ENCODE peak calls at places on chromosome 3, in ten cellular contexts. Z is stimulated activated CD4-positive, alpha-beta T cell treated with anti-CD3 and anti-CD28 coated beads, Interleukin-1b, Interleukin-23, amount 100 ng/mL, for 1 hour; M is T-helper 2 cell; C is activated naive CD8-positive, alpha-beta T cell treated with anti-CD3 and anti-CD28 coated beads, Interleukin-2, amount 50 U/mL, for 24 hours; T is NCI-H1048; A is left colon; L is upper lobe of right lung; B is smooth muscle cell of the brain vasculature; E is sciatic nerve; O is H9. H is an unnamed sample.

GRCh38 chr3:158470944-158471638 is 99.9 kb upstream of the MLF1 start:
- DNase-seq in Z (no peak), M (no peak), C (no peak), T (no peak), A (no peak), L (no peak), B (no peak), E (no peak), O (no peak), H (no peak)

GRCh38 chr3:149442845-149443544 is 31.5 kb upstream of the TM4SF4 start:
- DNase-seq in Z (no peak), M (no peak), C (no peak), T (no peak), A (no peak), L (no peak), B (no peak), E (no peak), O (no peak), H (no peak)

GRCh38 chr3:136862611-136862951 is 573 bp downstream of the NCK1 start:
- DNase-seq in Z (no peak), M (peak), C (peak), T (peak), A (peak), L (peak), B (no peak), E (peak), O (peak), H (peak)

GRCh38 chr3:194489736-194490612 is 3.2 kb upstream of the ATP13A3 start:
- DNase-seq in Z (no peak), M (peak), C (peak), T (no peak), A (no peak), L (no peak), B (no peak), E (no peak), O (no peak), H (peak)

GRCh38 chr3:102374863-102375637 is 59.8 kb upstream of the ZPLD1 start:
- DNase-seq in Z (no peak), M (peak), C (no peak), T (no peak), A (no peak), L (no peak), B (no peak), E (no peak), O (no peak), H (no peak)

GRCh38 chr3:107962946-107963345 is 127.9 kb downstream of the CD47 start:
- DNase-seq in Z (no peak), M (no peak), C (no peak), T (no peak), A (no peak), L (no peak), B (no peak), E (no peak), O (no peak), H (no peak)

GRCh38 chr3:188712257-188712924 is 459.4 kb upstream of the TPRG1 start:
- DNase-seq in Z (no peak), M (no peak), C (no peak), T (no peak), A (no peak), L (no peak), B (peak), E (no peak), O (no peak), H (no peak)

GRCh38 chr3:126958638-126959085 is 24.3 kb upstream of the PLXNA1 start:
- DNase-seq in Z (no peak), M (no peak), C (no peak), T (no peak), A (no peak), L (peak), B (no peak), E (peak), O (no peak), H (no peak)

GRCh38 chr3:197942956-197943556 is 6.9 kb upstream of the RPL35A start:
- DNase-seq in Z (no peak), M (peak), C (no peak), T (no peak), A (no peak), L (no peak), B (peak), E (no peak), O (no peak), H (peak)

GRCh38 chr3:156323466-156323865 is 203.1 kb downstream of the KCNAB1 start:
- DNase-seq in Z (no peak), M (no peak), C (no peak), T (no peak), A (no peak), L (no peak), B (no peak), E (no peak), O (no peak), H (no peak)

GRCh38 chr3:185176756-185177359 is 24.0 kb upstream of the C3orf70 start:
- DNase-seq in Z (no peak), M (peak), C (peak), T (peak), A (peak), L (no peak), B (no peak), E (no peak), O (peak), H (peak)

GRCh38 chr3:118981494-118982134 is 53.0 kb downstream of the IGSF11 start:
- DNase-seq in Z (no peak), M (no peak), C (no peak), T (no peak), A (no peak), L (no peak), B (no peak), E (no peak), O (no peak), H (no peak)

GRCh38 chr3:82044918-82045715 is 283.7 kb upstream of the GBE1 start:
- DNase-seq in Z (no peak), M (no peak), C (no peak), T (no peak), A (no peak), L (no peak), B (no peak), E (no peak), O (no peak), H (no peak)

GRCh38 chr3:188627652-188628051 is 473.7 kb downstream of the LPP start:
- DNase-seq in Z (no peak), M (peak), C (no peak), T (no peak), A (no peak), L (no peak), B (no peak), E (no peak), O (no peak), H (no peak)

GRCh38 chr3:4950948-4951347 is 28.3 kb upstream of the BHLHE40 start:
- DNase-seq in Z (no peak), M (no peak), C (no peak), T (no peak), A (no peak), L (no peak), B (no peak), E (no peak), O (no peak), H (no peak)

GRCh38 chr3:127749787-127750225 is 72.5 kb downstream of the MGLL start:
- DNase-seq in Z (no peak), M (no peak), C (no peak), T (no peak), A (no peak), L (no peak), B (no peak), E (peak), O (no peak), H (no peak)

GRCh38 chr3:4834403-4834866 is 144.8 kb upstream of the BHLHE40 start:
- DNase-seq in Z (no peak), M (peak), C (peak), T (no peak), A (peak), L (peak), B (no peak), E (no peak), O (no peak), H (peak)

GRCh38 chr3:21745971-21746370 is 5.0 kb downstream of the ZNF385D start:
- DNase-seq in Z (no peak), M (no peak), C (no peak), T (no peak), A (no peak), L (no peak), B (no peak), E (no peak), O (no peak), H (no peak)

GRCh38 chr3:111734652-111735051 is 124.4 kb upstream of the PHLDB2 start:
- DNase-seq in Z (no peak), M (no peak), C (no peak), T (no peak), A (no peak), L (no peak), B (no peak), E (no peak), O (no peak), H (no peak)

GRCh38 chr3:138187296-138188012 is at the start of gene ARMC8:
- DNase-seq in Z (peak), M (no peak), C (no peak), T (no peak), A (peak), L (peak), B (no peak), E (peak), O (no peak), H (peak)

GRCh38 chr3:45816544-45816943 is 20.2 kb upstream of the SLC6A20 start:
- DNase-seq in Z (no peak), M (no peak), C (no peak), T (no peak), A (no peak), L (no peak), B (no peak), E (no peak), O (no peak), H (no peak)

GRCh38 chr3:178352300-178353021 is 183.8 kb upstream of the KCNMB2 start:
- DNase-seq in Z (no peak), M (no peak), C (no peak), T (no peak), A (no peak), L (no peak), B (peak), E (no peak), O (no peak), H (no peak)

GRCh38 chr3:356947-357346 is 160.4 kb downstream of the CHL1 start:
- DNase-seq in Z (no peak), M (no peak), C (no peak), T (no peak), A (peak), L (no peak), B (no peak), E (no peak), O (no peak), H (no peak)

GRCh38 chr3:151283907-151284461 is 5.6 kb upstream of the P2RY14 start:
- DNase-seq in Z (no peak), M (peak), C (no peak), T (no peak), A (no peak), L (no peak), B (no peak), E (no peak), O (no peak), H (peak)

GRCh38 chr3:185521349-185522138 is 22.7 kb upstream of the TMEM41A start:
- DNase-seq in Z (no peak), M (no peak), C (no peak), T (no peak), A (no peak), L (no peak), B (no peak), E (no peak), O (no peak), H (no peak)

GRCh38 chr3:71649757-71650156 is 66.2 kb upstream of the FOXP1 start:
- DNase-seq in Z (no peak), M (no peak), C (no peak), T (no peak), A (peak), L (no peak), B (no peak), E (no peak), O (no peak), H (no peak)

GRCh38 chr3:123540285-123540684 is 44.6 kb downstream of the HACD2 start:
- DNase-seq in Z (no peak), M (peak), C (no peak), T (no peak), A (no peak), L (no peak), B (no peak), E (no peak), O (no peak), H (no peak)

GRCh38 chr3:71127463-71128243 is 455.9 kb downstream of the FOXP1 start:
- DNase-seq in Z (no peak), M (peak), C (no peak), T (no peak), A (no peak), L (no peak), B (no peak), E (no peak), O (no peak), H (peak)

GRCh38 chr3:45870099-45870498 is 16.2 kb upstream of the CCR9 start:
- DNase-seq in Z (no peak), M (peak), C (peak), T (no peak), A (peak), L (no peak), B (no peak), E (no peak), O (no peak), H (peak)

GRCh38 chr3:14137004-14137403 is 12.2 kb downstream of the TMEM43 start:
- DNase-seq in Z (no peak), M (no peak), C (no peak), T (no peak), A (peak), L (no peak), B (no peak), E (peak), O (no peak), H (no peak)

GRCh38 chr3:31853580-31853979 is 127.5 kb downstream of the OSBPL10 start:
- DNase-seq in Z (no peak), M (no peak), C (no peak), T (no peak), A (no peak), L (no peak), B (no peak), E (no peak), O (no peak), H (no peak)

GRCh38 chr3:193997228-193998192 is 138.4 kb upstream of the HES1 start:
- DNase-seq in Z (no peak), M (no peak), C (no peak), T (no peak), A (no peak), L (peak), B (no peak), E (no peak), O (no peak), H (no peak)

H was measured in activated T-cell treated with anti-CD3 and anti-CD28 coated beads, Interleukin-2, amount 50 U/mL, for 72 hours.